ENCODE peak calls at places on chromosomes 2 and 18, in six cellular contexts. V, D, J, X, B and O are unnamed samples.

GRCh38 chr18:54877076-54877475 is 48.8 kb downstream of the RAB27B start:
- DNase-seq in V (no peak), D (no peak), J (no peak), X (no peak), B (no peak), O (no peak)

GRCh38 chr2:152542995-152543481 is 174.2 kb downstream of the PRPF40A start:
- DNase-seq in V (peak; percentile 96), D (no peak), J (no peak), X (no peak), B (peak; percentile 38), O (peak; percentile 84)

GRCh38 chr2:223503746-223504145 is 98.4 kb downstream of the SCG2 start:
- DNase-seq in V (peak; percentile 12), D (no peak), J (no peak), X (no peak), B (no peak), O (no peak)

GRCh38 chr2:240326246-240326645 is 109.2 kb upstream of the GPC1 start:
- DNase-seq in V (no peak), D (no peak), J (no peak), X (peak; percentile 6), B (no peak), O (peak; percentile 6)

GRCh38 chr18:61892683-61893303 is at the start of gene RNF152:
- DNase-seq in V (peak; percentile 27), D (no peak), J (peak; percentile 0), X (no peak), B (no peak), O (peak; percentile 64)

GRCh38 chr2:177056540-177056939 is 156.1 kb upstream of the HNRNPA3 start:
- DNase-seq in V (no peak), D (no peak), J (no peak), X (no peak), B (peak; percentile 3), O (no peak)

GRCh38 chr2:96330407-96330806 is 5.2 kb upstream of the NCAPH start:
- DNase-seq in V (peak; percentile 68), D (no peak), J (no peak), X (no peak), B (peak; percentile 50), O (peak; percentile 87)

GRCh38 chr2:109131777-109132176 is 2.8 kb downstream of the SH3RF3 start:
- DNase-seq in V (peak; percentile 35), D (no peak), J (no peak), X (no peak), B (no peak), O (peak; percentile 73)

GRCh38 chr18:75173758-75174157 is 35.2 kb downstream of the PTGR3 start:
- DNase-seq in V (no peak), D (no peak), J (no peak), X (no peak), B (no peak), O (no peak)

GRCh38 chr18:805755-806110 is 6.3 kb downstream of the YES1 start:
- DNase-seq in V (no peak), D (no peak), J (no peak), X (no peak), B (no peak), O (no peak)

GRCh38 chr2:129731925-129732629 is 247.4 kb upstream of the RAB6C start:
- DNase-seq in V (no peak), D (no peak), J (no peak), X (no peak), B (no peak), O (no peak)

GRCh38 chr2:95024306-95024880 is 1.1 kb upstream of the MAL start:
- DNase-seq in V (no peak), D (peak; percentile 33), J (no peak), X (no peak), B (no peak), O (no peak)

GRCh38 chr2:212595036-212595654 is 56.5 kb upstream of the ERBB4 start:
- DNase-seq in V (peak; percentile 26), D (no peak), J (no peak), X (no peak), B (no peak), O (peak; percentile 47)

GRCh38 chr2:42513252-42513918 is 19.6 kb upstream of the KCNG3 start:
- DNase-seq in V (peak; percentile 76), D (peak; percentile 55), J (no peak), X (no peak), B (peak; percentile 44), O (peak; percentile 62)

GRCh38 chr2:43041661-43042360 is 184.6 kb downstream of the ZFP36L2 start:
- DNase-seq in V (peak; percentile 99), D (no peak), J (no peak), X (no peak), B (peak; percentile 93), O (peak; percentile 96)

GRCh38 chr18:51226068-51226467 is 28.6 kb upstream of the MEX3C start:
- DNase-seq in V (no peak), D (no peak), J (no peak), X (no peak), B (no peak), O (no peak)

GRCh38 chr2:97992836-97993825 is 2.6 kb downstream of the TMEM131 start:
- DNase-seq in V (no peak), D (no peak), J (no peak), X (no peak), B (no peak), O (peak; percentile 6)

GRCh38 chr2:149158957-149159356 is 120.5 kb downstream of the LYPD6B start:
- DNase-seq in V (no peak), D (no peak), J (no peak), X (no peak), B (no peak), O (no peak)

GRCh38 chr2:85539361-85540130 is 578 bp downstream of the MAT2A start:
- DNase-seq in V (peak; percentile 67), D (peak; percentile 51), J (peak; percentile 56), X (peak; percentile 91), B (no peak), O (peak; percentile 73)

GRCh38 chr2:95260028-95261023 is 13.9 kb upstream of the PROM2 start:
- DNase-seq in V (peak; percentile 4), D (no peak), J (no peak), X (no peak), B (no peak), O (peak; percentile 54)

GRCh38 chr2:119402645-119403560 is 28.8 kb upstream of the TMEM37 start:
- DNase-seq in V (peak; percentile 23), D (no peak), J (no peak), X (peak; percentile 79), B (no peak), O (no peak)

GRCh38 chr2:100011272-100011711 is 131.1 kb downstream of the AFF3 start:
- DNase-seq in V (peak; percentile 80), D (no peak), J (no peak), X (no peak), B (peak; percentile 22), O (peak; percentile 88)

GRCh38 chr2:169579044-169579443 is 5.1 kb upstream of the PPIG start:
- DNase-seq in V (no peak), D (peak; percentile 25), J (no peak), X (no peak), B (no peak), O (no peak)